ENCODE peak calls at places on chromosome 11, in four cellular contexts. L, J, H and V are unnamed samples.

GRCh38 chr11:28835790-28836189 is 727.6 kb downstream of the METTL15 start:
- DNase-seq in J (no peak), L (no peak), H (no peak), V (peak; percentile 62)

GRCh38 chr11:113373306-113373705 is 14.3 kb upstream of the ANKK1 start:
- DNase-seq in L (peak; percentile 16), H (no peak), J (no peak), V (peak; percentile 91)

GRCh38 chr11:126968915-126969314 is 31.7 kb downstream of the KIRREL3 start:
- DNase-seq in L (no peak), J (no peak), H (no peak), V (no peak)

GRCh38 chr11:72685560-72686480 is 11.6 kb upstream of the PDE2A start:
- DNase-seq in H (peak; percentile 77), J (no peak), L (peak; percentile 25), V (no peak)

GRCh38 chr11:121513807-121514206 is 61.0 kb upstream of the SORL1-AS1 start:
- DNase-seq in L (no peak), J (no peak), H (no peak), V (no peak)

GRCh38 chr11:27309064-27309463 is 54.0 kb downstream of the CCDC34 start:
- DNase-seq in H (no peak), J (no peak), L (no peak), V (no peak)

GRCh38 chr11:18253778-18254338 is 5.4 kb upstream of the SAA2 start:
- DNase-seq in H (no peak), L (no peak), J (no peak), V (no peak)

GRCh38 chr11:32333335-32333991 is 101.9 kb downstream of the WT1 start:
- DNase-seq in J (peak; percentile 4), L (no peak), H (peak; percentile 68), V (peak; percentile 52)

GRCh38 chr11:122600290-122600689 is 55.2 kb upstream of the UBASH3B start:
- DNase-seq in L (no peak), H (no peak), J (no peak), V (no peak)

GRCh38 chr11:126636911-126637799 is 281.7 kb downstream of the ST3GAL4 start:
- DNase-seq in J (no peak), H (no peak), L (no peak), V (peak; percentile 20)

GRCh38 chr11:57800444-57801184 is 39.0 kb downstream of the CTNND1 start:
- DNase-seq in L (no peak), H (no peak), J (peak; percentile 34), V (peak; percentile 98)

GRCh38 chr11:68974421-68975194 is 6.2 kb downstream of the MRGPRD start:
- DNase-seq in H (peak; percentile 35), L (no peak), J (no peak), V (peak; percentile 19)

GRCh38 chr11:69972351-69972802 is 105.7 kb upstream of the ANO1 start:
- DNase-seq in J (no peak), L (no peak), H (no peak), V (no peak)

GRCh38 chr11:48036011-48036410 is 55.7 kb downstream of the PTPRJ start:
- DNase-seq in H (no peak), L (no peak), J (no peak), V (no peak)

GRCh38 chr11:26410967-26411366 is 79.0 kb downstream of the ANO3 start:
- DNase-seq in L (no peak), J (no peak), H (no peak), V (no peak)

GRCh38 chr11:132186699-132187098 is 816.3 kb downstream of the NTM start:
- DNase-seq in H (no peak), J (no peak), L (no peak), V (no peak)

GRCh38 chr11:35160902-35161585 is 22.1 kb downstream of the CD44 start:
- DNase-seq in H (no peak), J (no peak), L (no peak), V (no peak)

GRCh38 chr11:61752117-61752924 is at the start of gene MYRF:
- DNase-seq in J (no peak), H (peak; percentile 71), L (no peak), V (peak; percentile 28)
- TF ChIP-seq CTCF in J (peak; percentile 43), H (peak; percentile 34), L (peak; percentile 38), V (peak; percentile 29)

DNA sequence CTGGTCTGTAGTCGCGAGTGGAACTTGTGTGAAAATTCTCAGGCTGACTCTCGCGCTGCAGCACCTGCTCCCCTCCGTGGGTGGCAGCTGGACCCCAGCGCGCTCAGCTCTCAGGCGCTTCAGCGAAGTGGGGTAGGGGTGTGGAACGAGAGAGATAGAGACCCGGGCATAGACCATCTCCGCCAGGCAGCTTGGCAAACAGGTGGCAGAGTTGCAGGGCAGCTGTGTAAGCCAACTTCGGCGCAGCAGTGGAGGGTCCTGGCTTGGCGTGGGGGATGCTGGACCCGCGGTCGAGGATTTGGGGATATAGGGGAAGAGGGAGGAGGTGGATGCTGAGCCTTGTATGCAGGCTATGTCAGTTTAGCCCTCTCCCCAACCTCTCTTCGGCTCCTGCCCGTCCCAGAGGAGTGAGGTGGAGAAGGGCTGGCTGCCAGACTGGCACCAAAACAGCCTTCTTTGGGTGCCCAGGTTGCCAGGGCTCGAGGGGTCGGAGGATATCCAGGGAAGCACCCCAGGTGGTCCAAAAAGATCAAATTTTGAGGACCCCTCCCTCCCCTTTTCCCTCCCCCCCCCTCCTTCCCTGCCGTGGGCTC is 746 bp upstream of the CALCB start:
- DNase-seq in L (no peak), H (no peak), J (no peak), V (no peak)
- H3K4me3 ChIP-seq in L (no peak overlapping the region), H (no peak overlapping the region), J (no peak overlapping the region), V (no peak overlapping the region)

DNA sequence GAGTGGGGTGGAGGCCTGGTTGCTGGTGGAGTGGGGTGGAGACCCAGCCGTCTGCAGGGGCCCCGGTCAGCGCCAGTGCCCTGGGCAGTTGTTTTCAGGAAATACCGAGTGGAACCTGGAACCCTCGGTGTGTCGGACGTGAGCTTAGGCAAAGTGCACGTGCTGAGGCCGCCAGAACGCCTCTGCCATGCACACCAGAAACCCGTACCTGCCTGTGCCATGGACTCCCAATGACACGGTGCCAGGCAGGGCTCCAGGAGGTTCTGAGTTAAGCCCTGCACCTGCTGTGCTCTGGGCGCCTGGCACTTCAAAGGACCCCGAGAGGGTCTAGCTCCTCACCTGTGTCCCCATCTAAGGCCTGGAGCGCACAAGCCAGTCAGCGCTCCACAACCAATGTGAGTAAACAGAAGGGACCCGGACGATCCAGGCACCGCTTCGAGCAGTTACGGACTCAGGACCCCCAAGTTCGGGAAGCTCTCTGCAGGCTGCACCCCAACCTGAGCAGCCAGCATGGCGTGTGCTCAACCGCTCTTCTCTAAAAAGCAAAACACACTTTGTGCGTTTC is 12.3 kb downstream of the TOLLIP start:
- DNase-seq in J (no peak), H (no peak), L (no peak), V (no peak)
- TF ChIP-seq CTCF in J (no peak), H (no peak), L (no peak), V (no peak)

GRCh38 chr11:33721984-33722383 is 14.2 kb downstream of the CD59 start:
- DNase-seq in J (no peak), L (no peak), H (peak; percentile 77), V (no peak)

GRCh38 chr11:33724644-33725035 is 11.6 kb downstream of the CD59 start:
- DNase-seq in J (no peak), L (no peak), H (no peak), V (no peak)

GRCh38 chr11:33723238-33723881 is 12.9 kb downstream of the CD59 start:
- DNase-seq in L (peak; percentile 80), J (peak; percentile 60), H (peak; percentile 56), V (peak; percentile 86)

GRCh38 chr11:33721291-33721840 is 14.9 kb downstream of the CD59 start:
- DNase-seq in L (no peak), J (no peak), H (peak; percentile 83), V (peak; percentile 44)

GRCh38 chr11:33722579-33723234 is 13.5 kb downstream of the CD59 start:
- DNase-seq in L (no peak), H (peak; percentile 73), J (no peak), V (peak; percentile 64)
- H3K4me3 ChIP-seq in L (no peak overlapping the region), H (peak overlapping the region; percentile 12), J (no peak overlapping the region), V (no peak overlapping the region)

GRCh38 chr11:4826425-4826824 is 5.3 kb downstream of the OR51F2 start:
- DNase-seq in H (no peak), J (no peak), L (no peak), V (no peak)
- TF ChIP-seq CTCF in H (peak; percentile 44), J (peak; percentile 66), L (no peak), V (peak; percentile 8)

GRCh38 chr11:7251487-7251835 is 243 bp upstream of the SYT9 start:
- DNase-seq in H (no peak), L (no peak), J (no peak), V (no peak)
- H3K4me3 ChIP-seq in H (peak overlapping the region; percentile 75), L (peak overlapping the region; percentile 32), J (peak overlapping the region; percentile 42), V (peak overlapping the region; percentile 26)

GRCh38 chr11:62508336-62509058 is 38.1 kb downstream of the AHNAK start:
- DNase-seq in L (peak; percentile 24), J (no peak), H (peak; percentile 88), V (peak; percentile 66)
- TF ChIP-seq CTCF in L (peak; percentile 60), J (peak; percentile 48), H (peak; percentile 59), V (peak; percentile 59)

DNA sequence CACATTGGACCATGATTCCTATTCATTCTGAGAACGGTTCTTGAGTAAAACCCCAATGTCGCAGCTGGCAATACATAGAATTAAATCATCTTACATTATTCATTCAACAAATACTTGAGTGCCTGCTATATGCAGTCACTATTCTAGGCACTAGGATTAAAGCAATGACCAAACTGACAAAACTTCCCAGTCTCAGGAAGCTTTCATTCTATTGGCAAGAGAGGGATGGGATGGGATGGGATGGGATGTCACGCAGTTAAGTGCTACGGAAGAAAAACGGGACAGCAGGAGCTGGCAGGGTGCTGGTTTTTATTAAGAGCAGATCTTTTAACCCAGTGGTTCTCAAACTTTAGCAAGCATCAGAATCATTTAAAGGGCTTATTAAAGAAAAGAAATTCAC is 2.9 kb downstream of the PAK1 start:
- DNase-seq in J (no peak), L (no peak), H (no peak), V (no peak)
- H3K4me3 ChIP-seq in J (no peak overlapping the region), L (no peak overlapping the region), H (no peak overlapping the region), V (no peak overlapping the region)

DNA sequence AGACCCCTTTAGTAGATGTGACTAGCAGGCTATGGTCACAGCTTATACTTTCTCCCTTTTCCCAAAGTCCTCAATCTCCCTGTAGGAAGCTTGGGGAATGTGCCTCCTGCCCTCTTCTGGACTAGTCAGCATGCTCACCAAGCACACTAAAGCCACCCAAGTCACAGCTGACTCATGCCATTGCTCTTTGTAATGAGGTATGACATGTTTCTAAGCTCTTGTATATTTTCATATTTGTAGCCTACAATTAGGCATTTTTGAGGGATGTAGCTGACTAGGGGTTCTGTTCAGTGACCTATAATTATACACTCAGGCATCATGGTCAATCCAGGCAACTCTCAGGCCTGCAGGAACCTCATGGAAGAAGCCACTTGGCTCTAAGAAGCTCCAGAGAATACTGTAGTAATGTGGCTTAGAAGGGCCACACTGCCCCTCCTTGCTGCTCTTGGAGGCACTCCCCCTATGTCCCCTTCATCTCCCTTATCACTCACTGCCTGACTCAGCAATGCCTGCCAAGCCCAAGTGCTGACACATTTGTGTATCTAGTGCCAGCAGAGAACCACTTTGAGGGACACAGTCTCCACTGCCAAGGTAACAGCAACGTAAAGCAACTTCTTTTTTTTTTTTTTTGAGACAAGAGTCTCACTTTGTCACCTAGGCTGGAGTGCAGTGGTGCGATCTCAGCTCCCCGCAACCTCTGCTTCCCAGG is 86.2 kb downstream of the RPL27A start:
- DNase-seq in H (no peak), J (no peak), L (no peak), V (peak; percentile 80)
- TF ChIP-seq CTCF in H (peak; percentile 14), J (peak; percentile 28), L (peak; percentile 47), V (peak; percentile 56)

DNA sequence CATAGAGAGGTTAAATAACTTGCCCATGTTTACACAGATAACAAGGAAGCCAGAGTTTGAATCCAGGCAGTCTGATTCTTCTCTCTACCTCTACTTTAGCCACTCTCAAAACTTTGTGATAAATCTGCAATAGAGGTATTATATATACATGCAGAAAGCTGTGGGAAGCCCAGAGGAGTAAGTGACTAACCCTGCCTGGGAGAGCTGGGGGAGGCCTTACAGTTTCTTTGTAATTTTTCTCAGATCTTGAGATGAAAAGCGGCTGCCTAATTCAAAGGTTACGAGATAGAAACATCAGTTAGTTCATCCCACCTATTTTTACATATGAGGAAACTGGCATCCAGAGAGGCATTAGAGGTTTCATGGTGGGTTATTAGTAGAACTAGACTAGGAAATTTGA is 4.9 kb downstream of the STIM1 start:
- DNase-seq in L (no peak), J (no peak), H (no peak), V (no peak)
- H3K4me3 ChIP-seq in L (no peak overlapping the region), J (no peak overlapping the region), H (peak overlapping the region; percentile 90), V (no peak overlapping the region)